ENCODE peak calls at places on chromosomes 13 and 19, in five cellular contexts. G is GM12878, M is H1, F is HepG2, T is K562. L is an unnamed sample.

GRCh38 chr19:28929026-28929425 is 283.9 kb downstream of the UQCRFS1 start:
- DNase-seq in G (no peak), T (no peak), M (no peak), F (no peak), L (no peak)

GRCh38 chr19:50861025-50861424 is 6.3 kb downstream of the KLK3 start:
- DNase-seq in F (no peak), T (no peak), G (no peak), M (no peak), L (no peak)

GRCh38 chr19:4976412-4977298 is 7.7 kb downstream of the KDM4B start:
- DNase-seq in M (no peak), G (no peak), F (peak; percentile 53), T (peak; percentile 34), L (no peak)

GRCh38 chr13:67557642-67558241 is 327.6 kb upstream of the PCDH9 start:
- DNase-seq in F (no peak), M (no peak), G (no peak), T (no peak), L (no peak)

GRCh38 chr13:65217459-65217858 is 2012.7 kb downstream of the PCDH9 start:
- DNase-seq in G (no peak), T (no peak), M (no peak), F (no peak), L (no peak)

GRCh38 chr13:31346891-31347290 is 147.1 kb downstream of the B3GLCT start:
- DNase-seq in M (no peak), T (no peak), G (no peak), F (no peak), L (no peak)

GRCh38 chr19:53463263-53463662 is 4.3 kb upstream of the ZNF813 start:
- DNase-seq in G (no peak), T (peak; percentile 19), M (peak; percentile 80), F (no peak), L (no peak)

GRCh38 chr19:50479761-50480251 is 3.2 kb upstream of the GARIN5A start:
- DNase-seq in M (no peak), F (no peak), T (no peak), G (no peak), L (no peak)

GRCh38 chr19:31140717-31141116 is 208.5 kb downstream of the TSHZ3 start:
- DNase-seq in F (no peak), G (no peak), T (no peak), M (no peak), L (no peak)

GRCh38 chr19:15937771-15938170 is 3.4 kb upstream of the CYP4F11 start:
- DNase-seq in T (no peak), F (no peak), M (no peak), G (no peak), L (no peak)

GRCh38 chr13:30639671-30640070 is 22.0 kb downstream of the USPL1 start:
- DNase-seq in T (no peak), M (no peak), F (no peak), G (no peak), L (no peak)

GRCh38 chr13:21747456-21747855 is 76.6 kb downstream of the FGF9 start:
- DNase-seq in G (no peak), M (no peak), F (no peak), T (no peak), L (no peak)

GRCh38 chr13:106560791-106561190 is 7.1 kb downstream of the ARGLU1 start:
- DNase-seq in F (no peak), M (no peak), G (no peak), T (no peak), L (no peak)
- H4K20me1 ChIP-seq in F (peaks cover 62% of the 10 kb centered on the region), M (peaks cover 27% of the 10 kb centered on the region), G (no peaks in the 10 kb centered on the region), T (peaks cover 36% of the 10 kb centered on the region), L (peaks cover 64% of the 10 kb centered on the region)

DNA sequence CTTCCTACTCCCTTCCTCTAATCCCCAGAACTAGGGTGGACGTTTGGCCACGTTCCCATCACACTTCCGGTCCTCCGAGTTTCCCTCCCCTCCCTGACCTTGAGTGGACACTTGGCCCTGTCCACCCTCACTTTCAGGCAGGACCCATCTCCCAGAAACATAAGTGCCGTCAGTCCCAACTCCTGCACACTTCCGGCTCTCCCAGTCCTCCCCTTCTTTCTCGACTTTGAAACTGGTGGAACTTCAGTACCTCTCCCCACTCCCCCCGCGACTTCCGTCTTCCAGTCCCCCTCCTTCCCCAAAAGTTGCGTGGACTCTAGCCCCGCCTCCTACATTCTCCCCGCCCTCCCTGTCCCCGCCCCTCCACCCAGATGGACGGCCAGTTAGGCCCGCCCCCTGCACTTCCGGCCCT is 278 bp upstream of the ZNF274 start:
- DNase-seq in F (no peak), G (no peak), M (no peak), T (no peak), L (no peak)
- TF ChIP-seq SRF in F (peak; percentile 14), G (no peak), M (no peak), T (no peak), L (no peak)

DNA sequence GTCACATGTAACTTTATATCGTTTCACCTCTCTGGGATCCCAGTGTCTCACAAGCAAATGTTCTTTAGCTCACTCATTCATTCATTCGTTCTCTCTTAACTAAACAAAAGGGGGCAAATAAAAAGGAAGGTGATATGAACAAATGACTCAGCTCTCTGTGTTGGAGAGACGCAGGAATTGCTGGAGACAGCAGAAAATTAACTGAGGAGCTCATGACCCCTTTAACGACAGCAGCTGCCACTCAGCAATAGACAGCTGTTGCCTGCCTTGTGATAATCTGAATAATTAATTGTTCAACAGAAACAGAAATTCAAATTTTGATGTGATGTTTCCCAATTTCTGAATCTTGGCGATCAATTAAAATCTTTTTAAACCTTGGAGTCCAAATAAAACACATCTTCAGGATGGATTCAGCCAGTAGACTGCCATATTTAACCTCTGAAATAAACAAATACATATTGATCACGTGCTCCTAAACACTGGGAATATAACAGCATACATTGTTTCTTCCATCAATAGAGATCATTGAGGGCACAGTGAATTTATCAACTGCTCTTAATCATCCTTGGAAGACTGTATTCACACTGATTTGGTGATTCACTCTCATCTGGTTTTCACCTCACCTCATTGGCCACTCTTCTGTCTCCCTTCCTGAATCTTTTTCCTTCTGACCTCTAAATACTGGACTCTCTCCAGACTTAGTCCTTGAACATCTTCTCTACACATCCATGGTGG is 63.3 kb downstream of the MBNL2 start:
- DNase-seq in F (no peak), T (no peak), G (no peak), M (no peak), L (no peak)
- H4K20me1 ChIP-seq in F (peaks cover 20% of the 10 kb centered on the region), T (peaks cover 14% of the 10 kb centered on the region), G (peaks cover 4% of the 10 kb centered on the region), M (peaks cover 2% of the 10 kb centered on the region), L (no peaks in the 10 kb centered on the region)

DNA sequence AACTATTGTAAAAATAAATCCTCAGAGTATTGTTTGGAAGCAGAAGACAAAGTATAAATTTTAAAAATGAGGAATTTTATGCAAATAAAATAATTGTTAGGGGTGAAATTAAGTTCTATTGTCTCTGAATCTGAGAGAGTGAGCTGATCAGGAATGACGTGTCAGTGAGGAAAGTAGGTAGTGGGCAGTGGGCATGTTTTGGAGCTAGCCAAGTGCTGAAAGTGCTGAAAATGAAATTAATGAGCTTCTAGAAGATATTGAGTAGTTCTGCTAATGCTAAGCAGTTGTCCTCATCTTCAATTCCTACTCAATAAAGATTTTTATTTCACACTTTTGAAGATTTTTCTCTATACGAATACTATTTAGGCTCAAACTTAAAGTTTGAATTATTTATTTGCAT is 1167.8 kb upstream of the PCDH20 start:
- DNase-seq in T (no peak), M (no peak), F (no peak), G (no peak), L (no peak)
- TF ChIP-seq SRF in T (no peak), M (no peak), F (no peak), G (no peak), L (no peak)

DNA sequence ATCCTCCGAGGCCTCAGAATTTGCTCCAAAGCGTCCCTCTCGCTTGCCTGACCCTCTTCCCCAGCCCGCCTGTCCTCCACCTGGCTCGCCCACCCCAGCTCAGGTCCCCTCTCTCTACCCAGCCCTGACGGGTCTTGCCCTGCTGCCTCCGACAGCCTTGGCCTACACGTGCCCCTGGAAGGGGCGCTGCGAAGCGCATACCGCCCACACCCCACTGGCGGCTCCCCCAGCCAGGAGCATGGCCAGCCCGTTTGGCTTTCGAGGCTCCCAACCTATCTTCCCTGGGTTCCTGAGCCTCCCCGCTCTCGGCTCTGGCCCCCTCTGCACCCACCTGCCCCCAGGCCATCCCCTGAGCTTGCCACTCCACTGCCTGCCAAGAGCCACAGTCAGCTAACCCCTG is 4.5 kb downstream of the XAB2 start:
- DNase-seq in M (no peak), T (no peak), G (no peak), F (no peak), L (no peak)
- H4K20me1 ChIP-seq in M (peaks cover 24% of the 10 kb centered on the region), T (no peaks in the 10 kb centered on the region), G (no peaks in the 10 kb centered on the region), F (no peaks in the 10 kb centered on the region), L (no peaks in the 10 kb centered on the region)

L was measured in HCT116.